ENCODE peak calls at places on chromosomes 3 and 15, in six cellular contexts. F is aorta, N is sciatic nerve, K is heart right ventricle, M is activated B cell treated with CpG ODN at 0.5 μM for 24 hours, E is Right ventricle myocardium superior. X is an unnamed sample.

GRCh38 chr15:46315540-46315939 is 680.7 kb downstream of the SQOR start:
- ATAC-seq in K (no peak), F (no peak), N (no peak), E (no peak), M (no peak), X (no peak)

GRCh38 chr15:38054488-38054887 is 120.0 kb downstream of the TMCO5A start:
- ATAC-seq in E (no peak), M (no peak), F (no peak), N (no peak), K (no peak), X (no peak)

GRCh38 chr3:32120480-32120879 is 14.1 kb downstream of the GPD1L start:
- ATAC-seq in M (no peak), E (no peak), N (peak), F (no peak), K (no peak), X (no peak)

GRCh38 chr3:149369991-149370866 is 7.2 kb downstream of the TM4SF1 start:
- ATAC-seq in F (no peak), N (no peak), E (no peak), K (no peak), M (no peak), X (no peak)

GRCh38 chr3:27670619-27671018 is 51.5 kb downstream of the EOMES start:
- ATAC-seq in F (no peak), E (no peak), N (no peak), K (no peak), M (no peak), X (no peak)

GRCh38 chr3:150538324-150539208 is 7.7 kb downstream of the SERP1 start:
- ATAC-seq in F (no peak), M (no peak), K (no peak), N (no peak), E (no peak), X (no peak)

GRCh38 chr3:197959500-197959890 is 522 bp upstream of the LMLN start:
- ATAC-seq in M (no peak), E (no peak), F (no peak), K (no peak), N (no peak), X (no peak)

GRCh38 chr3:109563149-109563548 is 225.8 kb upstream of the DPPA4 start:
- ATAC-seq in K (no peak), M (no peak), F (no peak), E (no peak), N (no peak), X (no peak)

GRCh38 chr15:54428596-54428995 is 450.4 kb downstream of the UNC13C start:
- ATAC-seq in F (no peak), E (no peak), M (no peak), K (no peak), N (no peak), X (no peak)

GRCh38 chr3:161096771-161097367 is 8.3 kb downstream of the B3GALNT1 start:
- ATAC-seq in M (peak), K (no peak), F (no peak), N (no peak), E (peak), X (no peak)

GRCh38 chr15:73754461-73754860 is 1.3 kb upstream of the INSYN1 start:
- ATAC-seq in M (no peak), E (no peak), N (no peak), K (no peak), F (no peak), X (no peak)